ENCODE peak calls at places on chromosomes 1 and 21, in ten cellular contexts. U is RPMI8226; B is SK-N-SH; I is dorsolateral prefrontal cortex; J is HTR-8/SVneo; Q is endodermal cell; F is occipital lobe; R is effector CD4-positive, alpha-beta T cell; N is fibroblast of lung; D is thoracic aorta. E is an unnamed sample.

GRCh38 chr1:206787956-206788355 is 15.7 kb upstream of the IL10 start:
- DNase-seq in N (peak), I (no peak), U (no peak), D (no peak), R (no peak), Q (no peak), F (no peak), B (no peak), J (no peak), E (no peak)

GRCh38 chr1:76408303-76408702 is 333.8 kb downstream of the ST6GALNAC3 start:
- DNase-seq in B (no peak), Q (no peak), J (no peak), U (no peak), D (no peak), R (no peak), F (no peak), I (no peak), N (no peak), E (no peak)

GRCh38 chr1:240803151-240803550 is 191.2 kb upstream of the GREM2 start:
- DNase-seq in F (no peak), Q (no peak), N (peak), I (no peak), B (no peak), J (no peak), R (no peak), U (no peak), D (no peak), E (no peak)

GRCh38 chr1:187413770-187414169 is 585.0 kb downstream of the PLA2G4A start:
- DNase-seq in J (no peak), B (no peak), U (no peak), I (no peak), F (no peak), R (no peak), D (no peak), N (peak), Q (no peak), E (no peak)

GRCh38 chr1:83857108-83857507 is 141.8 kb downstream of the TTLL7 start:
- DNase-seq in Q (no peak), N (peak), R (no peak), U (no peak), F (no peak), I (no peak), B (peak), D (no peak), J (peak), E (no peak)

GRCh38 chr1:178938281-178938958 is 67.5 kb upstream of the ANGPTL1 start:
- DNase-seq in N (no peak), D (no peak), R (no peak), J (no peak), U (no peak), B (no peak), I (no peak), Q (peak), F (no peak), E (no peak)

GRCh38 chr1:45359882-45360513 is 19.8 kb upstream of the MUTYH start:
- DNase-seq in D (no peak), U (peak), R (peak), B (peak), N (peak), F (peak), J (peak), Q (peak), I (peak), E (no peak)

GRCh38 chr21:25506887-25507286 is 100.4 kb downstream of the MRPL39 start:
- DNase-seq in U (no peak), F (no peak), N (peak), I (no peak), B (no peak), D (no peak), Q (no peak), R (no peak), J (peak), E (no peak)

GRCh38 chr1:227353186-227353585 is 34.9 kb upstream of the CDC42BPA start:
- DNase-seq in D (no peak), R (no peak), N (no peak), Q (no peak), B (no peak), F (no peak), J (no peak), I (no peak), U (no peak), E (no peak)

GRCh38 chr1:190478193-190479007 is 736 bp upstream of the BRINP3 start:
- DNase-seq in N (peak), B (peak), F (peak), J (peak), D (no peak), Q (peak), R (no peak), I (peak), U (no peak), E (no peak)

GRCh38 chr1:118275716-118276115 is 90.7 kb upstream of the SPAG17 start:
- DNase-seq in R (no peak), N (no peak), U (no peak), J (no peak), Q (no peak), F (no peak), D (no peak), I (no peak), B (no peak), E (no peak)

GRCh38 chr1:94301186-94301585 is 63.8 kb upstream of the ARHGAP29 start:
- DNase-seq in D (no peak), F (no peak), N (no peak), I (no peak), U (no peak), J (no peak), B (no peak), Q (no peak), R (no peak), E (no peak)

GRCh38 chr1:226671268-226671667 is 67.8 kb downstream of the ITPKB start:
- DNase-seq in J (no peak), F (no peak), Q (no peak), R (no peak), N (no peak), B (no peak), D (no peak), U (no peak), I (no peak), E (no peak)

GRCh38 chr1:226637147-226637935 is 88.8 kb downstream of the STUM start:
- DNase-seq in U (no peak), J (no peak), Q (peak), N (peak), D (no peak), B (no peak), F (no peak), I (peak), R (peak), E (no peak)

GRCh38 chr21:45358261-45358670 is 46.7 kb upstream of the COL18A1 start:
- DNase-seq in Q (no peak), N (no peak), B (no peak), I (no peak), F (no peak), J (no peak), U (no peak), D (no peak), R (no peak), E (no peak)

GRCh38 chr21:25639167-25639921 is at the start of gene JAM2:
- DNase-seq in B (peak), Q (peak), D (no peak), I (no peak), J (peak), R (peak), N (peak), U (no peak), F (peak), E (no peak)

GRCh38 chr1:111513410-111514020 is 10.1 kb upstream of the ADORA3 start:
- DNase-seq in Q (no peak), F (peak), U (no peak), N (no peak), I (peak), B (peak), R (no peak), D (no peak), J (no peak), E (no peak)

E was measured in CMK.